ENCODE peak calls at places on chromosomes 1 and 21, in five cellular contexts. One of them, this sample, is unnamed.

GRCh38 chr1:154812911-154813816 is 56.9 kb downstream of the KCNN3 start:
- DNase-seq in SK-N-SH: no peak
- DNase-seq in keratinocyte: no peak
- DNase-seq in right cardiac atrium: peak; percentile 81
- DNase-seq in upper lobe of right lung: no peak
- DNase-seq in this sample: no peak

GRCh38 chr1:182122265-182122664 is 60.8 kb upstream of the ZNF648 start:
- DNase-seq in upper lobe of right lung: no peak
- DNase-seq in keratinocyte: no peak
- DNase-seq in right cardiac atrium: no peak
- DNase-seq in SK-N-SH: no peak
- DNase-seq in this sample: no peak

GRCh38 chr21:37592496-37592895 is 225.9 kb downstream of the DYRK1A start:
- DNase-seq in keratinocyte: no peak
- DNase-seq in right cardiac atrium: no peak
- DNase-seq in SK-N-SH: no peak
- DNase-seq in upper lobe of right lung: no peak
- DNase-seq in this sample: no peak

GRCh38 chr1:201426395-201427310 is 5.1 kb upstream of the TNNI1 start:
- DNase-seq in upper lobe of right lung: no peak
- DNase-seq in right cardiac atrium: no peak
- DNase-seq in keratinocyte: no peak
- DNase-seq in SK-N-SH: peak; percentile 56
- DNase-seq in this sample: no peak

GRCh38 chr1:113255728-113256347 is 134.5 kb upstream of the MAGI3 start:
- DNase-seq in keratinocyte: no peak
- DNase-seq in right cardiac atrium: no peak
- DNase-seq in SK-N-SH: no peak
- DNase-seq in upper lobe of right lung: no peak
- DNase-seq in this sample: peak; percentile 31

GRCh38 chr1:180507826-180508724 is 5.7 kb upstream of the ACBD6 start:
- DNase-seq in right cardiac atrium: no peak
- DNase-seq in upper lobe of right lung: no peak
- DNase-seq in keratinocyte: no peak
- DNase-seq in SK-N-SH: peak; percentile 30
- DNase-seq in this sample: no peak

GRCh38 chr1:200891774-200892157 is 2.9 kb upstream of the INAVA start:
- DNase-seq in SK-N-SH: no peak
- DNase-seq in upper lobe of right lung: no peak
- DNase-seq in keratinocyte: no peak
- DNase-seq in right cardiac atrium: no peak
- DNase-seq in this sample: no peak

GRCh38 chr1:19059773-19060172 is 103.3 kb upstream of the IFFO2 start:
- DNase-seq in SK-N-SH: no peak
- DNase-seq in right cardiac atrium: no peak
- DNase-seq in keratinocyte: no peak
- DNase-seq in upper lobe of right lung: no peak
- DNase-seq in this sample: no peak

GRCh38 chr1:225737866-225738265 is 39.8 kb upstream of the SRP9 start:
- DNase-seq in keratinocyte: no peak
- DNase-seq in right cardiac atrium: no peak
- DNase-seq in upper lobe of right lung: no peak
- DNase-seq in SK-N-SH: no peak
- DNase-seq in this sample: no peak

GRCh38 chr1:171676823-171677222 is 24.3 kb upstream of the MYOC start:
- DNase-seq in keratinocyte: no peak
- DNase-seq in right cardiac atrium: no peak
- DNase-seq in SK-N-SH: no peak
- DNase-seq in upper lobe of right lung: no peak
- DNase-seq in this sample: no peak

GRCh38 chr1:161864577-161864976 is 98.5 kb downstream of the ATF6 start:
- DNase-seq in SK-N-SH: no peak
- DNase-seq in upper lobe of right lung: no peak
- DNase-seq in right cardiac atrium: no peak
- DNase-seq in keratinocyte: no peak
- DNase-seq in this sample: no peak

GRCh38 chr1:56934400-56935080 is 31.3 kb downstream of the C8B start:
- DNase-seq in right cardiac atrium: no peak
- DNase-seq in upper lobe of right lung: no peak
- DNase-seq in SK-N-SH: no peak
- DNase-seq in keratinocyte: no peak
- DNase-seq in this sample: no peak

GRCh38 chr1:86499987-86500593 is 31.4 kb downstream of the CLCA1 start:
- DNase-seq in SK-N-SH: peak; percentile 25
- DNase-seq in upper lobe of right lung: no peak
- DNase-seq in right cardiac atrium: no peak
- DNase-seq in keratinocyte: no peak
- DNase-seq in this sample: no peak

GRCh38 chr1:87325982-87326738 is 2.5 kb upstream of the LMO4 start:
- DNase-seq in keratinocyte: no peak
- DNase-seq in SK-N-SH: peak; percentile 40
- DNase-seq in upper lobe of right lung: no peak
- DNase-seq in right cardiac atrium: no peak
- DNase-seq in this sample: no peak

DNA sequence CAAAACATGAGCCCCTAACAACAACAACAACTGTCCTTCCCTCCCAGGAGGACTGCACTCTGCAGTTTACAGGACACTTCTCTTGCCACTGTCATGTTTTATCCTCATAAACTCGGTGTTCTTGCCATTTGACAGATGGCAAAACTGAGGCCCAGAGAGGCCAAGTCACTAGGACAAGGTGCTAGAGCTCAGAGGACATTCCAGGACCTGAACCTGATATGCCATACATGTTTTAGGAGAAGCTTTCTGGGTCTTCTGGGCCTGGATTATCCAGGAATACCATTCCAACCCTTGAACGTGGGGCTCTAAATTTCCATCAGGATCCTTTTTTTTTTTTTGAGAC is 19.4 kb upstream of the TENT5B start:
- DNase-seq in right cardiac atrium: no peak
- DNase-seq in keratinocyte: no peak
- DNase-seq in upper lobe of right lung: no peak
- DNase-seq in SK-N-SH: no peak
- DNase-seq in this sample: no peak
- H3K27ac ChIP-seq in right cardiac atrium: peak overlapping the region; percentile 5
- H3K27ac ChIP-seq in keratinocyte: peak overlapping the region; percentile 82
- H3K27ac ChIP-seq in upper lobe of right lung: peak overlapping the region; percentile 87
- H3K27ac ChIP-seq in SK-N-SH: no peak overlapping the region
- H3K27ac ChIP-seq in this sample: no peak overlapping the region

GRCh38 chr1:179437171-179437570 is 71.4 kb downstream of the AXDND1 start:
- DNase-seq in keratinocyte: no peak
- DNase-seq in SK-N-SH: no peak
- DNase-seq in right cardiac atrium: no peak
- DNase-seq in upper lobe of right lung: no peak
- DNase-seq in this sample: no peak

GRCh38 chr1:179445593-179445992 is 79.8 kb downstream of the AXDND1 start:
- DNase-seq in right cardiac atrium: no peak
- DNase-seq in keratinocyte: no peak
- DNase-seq in upper lobe of right lung: no peak
- DNase-seq in SK-N-SH: no peak
- DNase-seq in this sample: no peak

GRCh38 chr1:179441456-179441855 is 75.7 kb downstream of the AXDND1 start:
- DNase-seq in keratinocyte: no peak
- DNase-seq in upper lobe of right lung: no peak
- DNase-seq in right cardiac atrium: no peak
- DNase-seq in SK-N-SH: no peak
- DNase-seq in this sample: no peak

GRCh38 chr1:179440971-179441370 is 75.2 kb downstream of the AXDND1 start:
- DNase-seq in upper lobe of right lung: no peak
- DNase-seq in SK-N-SH: no peak
- DNase-seq in keratinocyte: no peak
- DNase-seq in right cardiac atrium: no peak
- DNase-seq in this sample: no peak
- H3K4me1 ChIP-seq in upper lobe of right lung: no peaks in the 10 kb centered on the region
- H3K4me1 ChIP-seq in SK-N-SH: no peaks in the 10 kb centered on the region
- H3K4me1 ChIP-seq in keratinocyte: no peaks in the 10 kb centered on the region
- H3K4me1 ChIP-seq in right cardiac atrium: no peaks in the 10 kb centered on the region
- H3K4me1 ChIP-seq in this sample: no peaks in the 10 kb centered on the region

DNA sequence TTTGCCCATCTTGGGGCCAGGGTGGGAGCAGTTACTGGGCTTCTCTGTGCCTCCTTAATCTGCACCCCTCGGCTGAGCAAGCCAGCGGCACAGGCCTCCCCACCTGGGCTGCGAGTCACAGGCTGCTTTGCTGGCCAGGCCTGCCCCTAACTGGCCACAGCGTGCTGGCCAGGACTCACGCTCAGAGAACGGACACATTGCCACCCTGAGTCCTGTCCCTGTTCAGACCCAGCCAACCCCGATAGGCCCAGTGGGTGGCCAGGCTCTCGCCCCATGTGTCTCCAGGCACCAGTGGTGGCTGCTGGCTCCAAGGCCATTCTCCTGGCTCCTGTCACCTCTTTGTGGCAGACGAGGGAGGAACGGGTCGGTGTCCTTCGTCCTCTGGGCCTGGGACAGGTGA is 61.3 kb downstream of the MORN1 start:
- DNase-seq in right cardiac atrium: no peak
- DNase-seq in SK-N-SH: no peak
- DNase-seq in keratinocyte: no peak
- DNase-seq in upper lobe of right lung: no peak
- DNase-seq in this sample: no peak
- H3K27ac ChIP-seq in right cardiac atrium: no peak overlapping the region
- H3K27ac ChIP-seq in SK-N-SH: no peak overlapping the region
- H3K27ac ChIP-seq in keratinocyte: no peak overlapping the region
- H3K27ac ChIP-seq in upper lobe of right lung: no peak overlapping the region
- H3K27ac ChIP-seq in this sample: no peak overlapping the region

GRCh38 chr21:15062566-15062965 is 2.2 kb downstream of the NRIP1 start:
- DNase-seq in upper lobe of right lung: no peak
- DNase-seq in SK-N-SH: no peak
- DNase-seq in keratinocyte: no peak
- DNase-seq in right cardiac atrium: no peak
- DNase-seq in this sample: no peak
- H3K4me1 ChIP-seq in upper lobe of right lung: peaks cover 45% of the 10 kb centered on the region
- H3K4me1 ChIP-seq in SK-N-SH: no peaks in the 10 kb centered on the region
- H3K4me1 ChIP-seq in keratinocyte: peaks cover 23% of the 10 kb centered on the region
- H3K4me1 ChIP-seq in right cardiac atrium: no peaks in the 10 kb centered on the region
- H3K4me1 ChIP-seq in this sample: no peaks in the 10 kb centered on the region

GRCh38 chr1:52053862-52054261 is 1.1 kb downstream of the TXNDC12 start:
- DNase-seq in SK-N-SH: no peak
- DNase-seq in upper lobe of right lung: no peak
- DNase-seq in right cardiac atrium: no peak
- DNase-seq in keratinocyte: no peak
- DNase-seq in this sample: no peak
- H3K27ac ChIP-seq in SK-N-SH: no peak overlapping the region
- H3K27ac ChIP-seq in upper lobe of right lung: no peak overlapping the region
- H3K27ac ChIP-seq in right cardiac atrium: no peak overlapping the region
- H3K27ac ChIP-seq in keratinocyte: no peak overlapping the region
- H3K27ac ChIP-seq in this sample: no peak overlapping the region